ENCODE peak calls at places on chromosome 10, in five cellular contexts. S, A, J, E and N are unnamed samples.

GRCh38 chr10:33073641-33074410 is 115.8 kb upstream of the ITGB1 start:
- DNase-seq in A (no peak), S (no peak), J (peak; percentile 59), E (no peak), N (peak; percentile 75)

GRCh38 chr10:62585211-62585758 is 211.1 kb downstream of the ZNF365 start:
- DNase-seq in J (no peak), E (peak; percentile 3), A (no peak), S (peak; percentile 16), N (no peak)

GRCh38 chr10:1215862-1216575 is 159.8 kb downstream of the WDR37 start:
- DNase-seq in J (peak; percentile 59), E (no peak), A (no peak), S (no peak), N (no peak)

GRCh38 chr10:28676968-28677888 is at the start of gene BAMBI:
- DNase-seq in E (peak; percentile 89), A (no peak), S (peak; percentile 75), J (peak; percentile 99), N (peak; percentile 88)

GRCh38 chr10:84214612-84215235 is 10.6 kb downstream of the LRIT2 start:
- DNase-seq in J (no peak), E (no peak), A (peak; percentile 46), S (no peak), N (no peak)

GRCh38 chr10:78688945-78689935 is 379.5 kb upstream of the ZMIZ1 start:
- DNase-seq in S (no peak), A (no peak), E (no peak), J (no peak), N (no peak)

GRCh38 chr10:19168584-19168983 is 120.0 kb downstream of the MALRD1 start:
- DNase-seq in S (no peak), E (no peak), A (no peak), J (no peak), N (peak; percentile 6)

GRCh38 chr10:46520941-46521340 is 35.5 kb downstream of the GPRIN2 start:
- DNase-seq in S (peak; percentile 71), E (peak; percentile 62), A (peak; percentile 72), J (peak; percentile 86), N (peak; percentile 35)

GRCh38 chr10:36048236-36048635 is 406.1 kb upstream of the FZD8 start:
- DNase-seq in A (no peak), S (no peak), J (peak; percentile 81), E (peak; percentile 25), N (no peak)

GRCh38 chr10:110867807-110868465 is 3.8 kb upstream of the PDCD4 start:
- DNase-seq in S (no peak), J (no peak), A (no peak), E (no peak), N (no peak)

GRCh38 chr10:11742009-11742778 is at the start of gene ECHDC3:
- DNase-seq in E (no peak), S (peak; percentile 26), J (peak; percentile 94), A (no peak), N (peak; percentile 50)

GRCh38 chr10:113709221-113709838 is 29.6 kb downstream of the CASP7 start:
- DNase-seq in E (peak; percentile 85), A (no peak), J (peak; percentile 82), S (peak; percentile 71), N (peak; percentile 79)

GRCh38 chr10:43160067-43160918 is 22.0 kb downstream of the CSGALNACT2 start:
- DNase-seq in A (no peak), E (peak; percentile 90), J (peak; percentile 87), S (peak; percentile 87), N (peak; percentile 91)

GRCh38 chr10:93876391-93876790 is 17.4 kb upstream of the SLC35G1 start:
- DNase-seq in S (peak; percentile 34), E (peak; percentile 27), A (no peak), J (no peak), N (no peak)

GRCh38 chr10:7945469-7946187 is 108.9 kb upstream of the GATA3 start:
- DNase-seq in A (no peak), S (no peak), J (peak; percentile 47), E (peak; percentile 73), N (peak; percentile 62)

DNA sequence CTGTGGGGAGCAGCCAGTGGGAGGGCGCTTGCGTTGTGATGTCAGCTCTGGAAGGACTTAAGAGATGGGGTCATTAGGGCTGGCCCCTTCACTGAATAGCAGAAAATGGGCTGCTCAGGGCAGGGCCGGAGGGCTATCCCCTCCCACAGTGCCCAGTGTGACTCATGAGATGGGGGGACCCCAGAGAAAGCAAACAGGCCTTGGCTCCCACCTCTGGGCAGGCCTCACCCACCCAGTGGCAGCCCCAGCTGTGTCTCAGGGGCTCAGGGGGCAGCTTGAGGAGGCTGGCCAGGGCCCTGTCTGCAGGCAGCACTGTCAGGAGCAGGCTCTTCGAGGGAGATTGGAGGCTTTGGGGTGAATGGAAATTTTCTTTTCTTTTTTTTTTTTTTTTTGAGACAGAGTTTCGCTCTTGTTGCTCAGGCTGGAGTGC is 168.3 kb downstream of the SLIT1 start:
- DNase-seq in A (no peak), S (no peak), E (no peak), J (no peak), N (no peak)
- H3K4me2 ChIP-seq in A (no peak overlapping the region), S (no peak overlapping the region), E (no peak overlapping the region), J (no peak overlapping the region), N (no peak overlapping the region)

DNA sequence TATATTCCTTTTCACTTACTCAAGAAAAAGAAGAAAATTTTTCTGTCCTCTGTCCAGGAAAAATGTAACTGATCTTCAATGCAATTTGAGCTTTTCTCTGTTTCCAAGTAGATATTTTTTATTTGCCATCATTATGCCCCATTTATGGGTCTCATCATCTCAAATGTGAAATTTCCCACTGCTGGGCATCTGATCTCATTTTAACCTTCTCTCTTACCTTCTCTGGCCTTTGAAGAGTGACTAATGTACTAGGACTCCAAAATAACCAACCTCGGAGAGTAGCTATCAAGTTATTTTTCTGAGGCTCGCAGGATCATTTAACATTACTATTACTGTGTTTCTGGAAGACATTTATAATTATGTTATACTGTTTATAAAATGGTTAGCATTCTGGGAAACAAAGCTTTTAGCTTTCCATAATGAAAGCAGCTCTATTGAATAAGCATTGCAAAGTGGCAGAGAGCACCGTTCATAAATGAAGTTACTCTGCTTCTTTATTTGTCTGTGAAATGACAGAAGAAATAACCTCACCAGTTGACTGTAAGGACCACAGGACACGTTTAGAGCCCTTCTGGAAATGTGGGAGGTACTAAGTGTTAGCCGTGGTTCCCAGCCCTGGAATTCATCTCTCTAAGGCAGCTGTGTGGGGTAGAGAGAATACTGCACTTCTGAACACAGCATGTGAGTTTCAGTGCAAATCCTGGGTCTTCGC is 33.3 kb upstream of the NMT2 start:
- DNase-seq in J (peak; percentile 81), A (no peak), E (peak; percentile 50), S (peak; percentile 73), N (peak; percentile 18)
- H3K4me2 ChIP-seq in J (peak overlapping the region; percentile 81), A (no peak overlapping the region), E (peak overlapping the region; percentile 90), S (peak overlapping the region; percentile 77), N (peak overlapping the region; percentile 70)

GRCh38 chr10:102814873-102815661 is 22.1 kb downstream of the CYP17A1 start:
- DNase-seq in A (no peak), J (no peak), E (peak; percentile 68), S (peak; percentile 60), N (peak; percentile 50)
- H3K4me2 ChIP-seq in A (no peak overlapping the region), J (peak overlapping the region; percentile 61), E (no peak overlapping the region), S (peak overlapping the region; percentile 73), N (no peak overlapping the region)

GRCh38 chr10:116742367-116743265 is at the start of gene HSPA12A:
- DNase-seq in E (peak; percentile 89), A (no peak), S (peak; percentile 83), J (peak; percentile 100), N (peak; percentile 87)

GRCh38 chr10:116743266-116744064 is 1.1 kb upstream of the HSPA12A start:
- DNase-seq in J (no peak), S (no peak), A (no peak), E (no peak), N (no peak)

GRCh38 chr10:116741391-116742351 is 695 bp downstream of the HSPA12A start:
- DNase-seq in S (no peak), J (peak; percentile 92), E (no peak), A (no peak), N (no peak)

GRCh38 chr10:116744849-116745248 is 2.5 kb upstream of the HSPA12A start:
- DNase-seq in J (no peak), E (no peak), A (no peak), S (no peak), N (no peak)

DNA sequence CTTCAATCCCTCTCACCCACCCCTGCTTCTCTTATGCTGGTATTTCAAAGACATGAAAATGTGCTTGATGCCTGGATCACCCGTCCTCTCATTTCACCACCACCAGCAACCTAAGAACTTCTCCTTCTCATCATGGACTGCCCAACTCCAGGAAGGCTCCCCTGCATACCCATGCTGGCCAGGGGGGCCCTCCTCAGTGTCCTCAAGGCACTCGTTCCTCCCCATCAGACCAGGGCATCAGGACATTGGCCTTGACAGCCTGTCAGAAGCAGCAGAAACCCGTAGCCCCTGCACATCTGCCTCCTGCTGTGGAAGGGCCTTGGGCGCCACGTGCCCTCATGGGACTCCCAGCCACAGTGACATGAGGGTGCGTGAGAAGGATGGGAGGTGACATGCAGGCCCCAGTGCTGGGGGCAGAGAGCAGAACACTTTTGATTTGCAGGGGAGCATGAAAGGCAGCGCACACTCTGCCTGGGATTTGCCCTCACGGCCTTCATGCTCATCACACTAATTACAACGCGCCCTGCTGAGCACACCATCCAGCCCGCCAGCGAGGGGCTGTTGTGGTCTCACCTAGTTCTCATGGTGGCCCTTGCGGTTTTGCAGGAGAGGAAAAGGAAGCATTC is 1.9 kb upstream of the HSPA12A start:
- DNase-seq in S (no peak), A (peak; percentile 11), E (no peak), J (peak; percentile 38), N (no peak)
- H3K4me2 ChIP-seq in S (no peak overlapping the region), A (no peak overlapping the region), E (no peak overlapping the region), J (no peak overlapping the region), N (no peak overlapping the region)

DNA sequence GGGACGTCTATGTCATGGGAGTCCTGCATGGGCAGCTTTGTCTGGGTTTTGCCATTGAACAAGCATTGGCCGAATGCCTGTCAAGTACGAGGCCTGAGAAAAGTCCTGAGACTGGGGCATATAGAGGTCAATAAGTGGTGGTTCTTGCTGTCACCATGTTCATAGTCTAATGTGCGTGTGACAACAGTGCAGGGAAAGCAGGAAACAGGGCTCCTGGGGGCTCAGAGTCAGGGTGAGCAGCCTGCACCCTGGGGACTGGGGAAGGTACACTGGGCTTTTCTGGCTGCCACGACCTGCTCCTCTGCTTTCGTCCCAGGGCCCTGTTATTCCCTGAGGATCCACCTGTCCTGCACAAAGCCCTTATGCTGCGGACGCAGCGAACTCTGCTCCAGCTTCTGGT is 21.3 kb downstream of the FAM241B start:
- DNase-seq in J (peak; percentile 34), A (no peak), E (no peak), S (no peak), N (no peak)
- H3K4me2 ChIP-seq in J (no peak overlapping the region), A (no peak overlapping the region), E (no peak overlapping the region), S (no peak overlapping the region), N (no peak overlapping the region)